ENCODE peak calls at places on chromosomes 3 and 15, in eight cellular contexts. X is lower leg skin; T is AG04450; B is RWPE1; Q is A673; L is GM13977; G is esophagus squamous epithelium; P is CD4-positive, alpha-beta T cell. O is an unnamed sample.

GRCh38 chr3:127646501-127647046 is 17.6 kb downstream of the PODXL2 start:
- DNase-seq in X (no peak), T (no peak), B (no peak), Q (no peak), L (no peak), G (no peak), P (no peak), O (no peak)

GRCh38 chr15:51298656-51299055 is 39.7 kb downstream of the CYP19A1 start:
- DNase-seq in X (no peak), T (no peak), B (no peak), Q (no peak), L (no peak), G (no peak), P (no peak), O (no peak)

GRCh38 chr3:192899540-192899982 is 18.1 kb downstream of the MB21D2 start:
- DNase-seq in X (no peak), T (no peak), B (no peak), Q (no peak), L (no peak), G (no peak), P (no peak), O (peak; percentile 48)

GRCh38 chr3:132404276-132404675 is 13.0 kb upstream of the DNAJC13 start:
- DNase-seq in X (no peak), T (no peak), B (no peak), Q (peak; percentile 29), L (no peak), G (no peak), P (no peak), O (no peak)

GRCh38 chr15:75694241-75695182 is 18.1 kb downstream of the CSPG4 start:
- DNase-seq in X (peak; percentile 71), T (peak; percentile 96), B (peak; percentile 93), Q (peak; percentile 62), L (peak; percentile 42), G (peak; percentile 15), P (no peak), O (no peak)

GRCh38 chr3:25448750-25449684 is 21.0 kb downstream of the RARB start:
- DNase-seq in X (peak; percentile 45), T (no peak), B (no peak), Q (peak; percentile 90), L (no peak), G (no peak), P (no peak), O (no peak)

GRCh38 chr15:84876269-84876668 is 8.2 kb upstream of the SLC28A1 start:
- DNase-seq in X (no peak), T (no peak), B (no peak), Q (no peak), L (no peak), G (no peak), P (no peak), O (no peak)

GRCh38 chr15:40029979-40030893 is 8.7 kb downstream of the SRP14 start:
- DNase-seq in X (no peak), T (no peak), B (no peak), Q (peak; percentile 47), L (no peak), G (no peak), P (no peak), O (no peak)

GRCh38 chr15:52103217-52104207 is 9.1 kb downstream of the BCL2L10 start:
- DNase-seq in X (peak; percentile 87), T (peak; percentile 80), B (peak; percentile 93), Q (peak; percentile 38), L (peak; percentile 78), G (no peak), P (no peak), O (peak; percentile 95)

GRCh38 chr15:64356443-64357040 is 569 bp upstream of the CSNK1G1 start:
- DNase-seq in X (no peak), T (peak; percentile 45), B (no peak), Q (peak; percentile 95), L (no peak), G (no peak), P (no peak), O (no peak)

GRCh38 chr15:28208583-28208982 is 109.5 kb upstream of the OCA2 start:
- DNase-seq in X (no peak), T (no peak), B (no peak), Q (no peak), L (no peak), G (no peak), P (no peak), O (no peak)

GRCh38 chr15:101637549-101638318 is 14.4 kb downstream of the TM2D3 start:
- DNase-seq in X (no peak), T (no peak), B (peak; percentile 75), Q (no peak), L (no peak), G (no peak), P (no peak), O (no peak)

DNA sequence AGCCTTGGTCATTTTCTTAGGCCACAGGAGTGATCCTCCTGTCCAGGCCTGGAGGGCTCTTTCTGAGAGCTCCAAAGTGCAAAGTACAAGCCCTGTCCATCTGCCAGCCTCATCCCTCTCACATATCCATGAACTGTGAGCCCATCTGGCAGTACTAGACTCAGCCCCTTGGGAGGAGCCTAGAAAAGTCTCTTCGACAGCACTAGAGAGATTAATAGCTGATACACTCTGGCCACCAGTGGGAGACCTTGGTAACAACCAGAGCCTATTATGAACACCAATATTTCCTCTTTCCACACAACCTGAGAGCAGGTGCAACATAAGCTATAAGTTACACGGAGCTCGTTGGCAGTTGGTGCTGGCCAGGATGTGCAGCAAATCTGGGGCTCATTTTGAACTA is 59.5 kb upstream of the DCLK3 start:
- DNase-seq in X (no peak), T (no peak), B (no peak), Q (no peak), L (no peak), G (no peak), P (no peak), O (no peak)
- TF ChIP-seq CTCF in X (no peak), T (no peak), B (no peak), Q (no peak), L (no peak), G (no peak), P (no peak), O (no peak)

GRCh38 chr3:8736436-8736835 is 2.8 kb downstream of the CAV3 start:
- DNase-seq in X (no peak), T (no peak), B (no peak), Q (no peak), L (no peak), G (no peak), P (no peak), O (no peak)
- TF ChIP-seq CTCF in X (no peak), T (no peak), B (no peak), Q (no peak), L (no peak), G (no peak), P (no peak), O (no peak)

GRCh38 chr3:52004158-52004787 is 8.6 kb upstream of the RPL29 start:
- DNase-seq in X (no peak), T (no peak), B (no peak), Q (peak; percentile 60), L (peak; percentile 59), G (no peak), P (no peak), O (peak; percentile 62)
- TF ChIP-seq CTCF in X (no peak), T (peak; percentile 74), B (peak; percentile 37), Q (peak; percentile 45), L (peak; percentile 50), G (peak; percentile 32), P (no peak), O (peak; percentile 60)

DNA sequence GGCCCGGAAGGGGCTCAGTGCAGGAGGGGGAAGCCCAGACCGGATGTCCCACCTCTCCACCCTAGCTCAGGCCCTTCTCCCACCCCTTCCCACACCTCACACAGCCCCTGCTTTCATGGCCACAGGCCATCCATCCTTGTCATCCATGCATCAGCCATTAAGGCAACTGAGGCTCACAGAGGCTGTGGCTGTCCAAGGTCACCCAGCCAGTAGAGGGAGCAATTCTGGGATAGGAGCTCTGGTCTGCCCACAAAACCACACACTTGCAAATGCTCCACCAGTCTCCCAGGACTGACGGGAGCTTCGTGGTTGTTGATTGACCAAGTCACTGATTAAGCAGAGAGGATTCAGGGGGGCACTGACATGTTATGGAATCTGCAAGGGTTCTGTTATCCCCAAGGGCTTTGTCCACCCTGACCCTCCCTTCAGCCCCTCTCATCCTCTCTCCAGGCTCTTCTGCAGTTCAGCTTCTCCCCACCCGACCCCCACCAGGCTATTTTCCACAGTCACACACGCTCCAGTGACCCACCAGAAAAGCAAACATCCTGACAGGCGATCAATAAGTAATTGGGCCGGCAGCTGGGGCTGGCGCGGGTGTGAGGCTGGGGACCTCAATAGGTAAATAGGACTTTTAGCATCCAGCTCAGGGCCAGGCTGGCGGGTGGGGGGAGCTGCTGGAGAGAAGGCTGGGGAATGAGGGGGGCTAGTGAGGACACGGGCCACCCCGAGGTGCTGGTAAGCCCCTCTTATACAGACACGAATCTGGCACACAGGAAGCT is 15.0 kb downstream of the LINGO1 start:
- DNase-seq in X (no peak), T (no peak), B (no peak), Q (peak; percentile 58), L (no peak), G (no peak), P (no peak), O (no peak)
- TF ChIP-seq CTCF in X (no peak), T (peak; percentile 37), B (peak; percentile 17), Q (peak; percentile 69), L (peak; percentile 46), G (peak; percentile 15), P (no peak), O (peak; percentile 31)

GRCh38 chr3:161851941-161852566 is 355.4 kb downstream of the OTOL1 start:
- DNase-seq in X (peak; percentile 15), T (peak; percentile 4), B (peak; percentile 28), Q (peak; percentile 70), L (peak; percentile 24), G (no peak), P (no peak), O (peak; percentile 67)
- TF ChIP-seq CTCF in X (no peak), T (peak; percentile 89), B (peak; percentile 88), Q (peak; percentile 84), L (peak; percentile 96), G (peak; percentile 50), P (peak; percentile 17), O (peak; percentile 86)

O was measured in GM12865.